ENCODE peak calls at places on chromosomes 2 and 18, in six cellular contexts. U is HL-60; N is HTR-8/SVneo; V is glutamatergic neuron; G is cardiac fibroblast; S is T-helper 2 cell treated with Interferon-gamma antibody and Interleukin-4, amounts not matched to agents 5 μg/mL and 100 μg/mL, for 36 hours. J is an unnamed sample.

GRCh38 chr2:201264472-201265173 is 4.3 kb downstream of the CASP8 start:
- DNase-seq in N (no peak), V (no peak), G (no peak), U (no peak), S (no peak), J (no peak)

GRCh38 chr2:224126001-224126400 is 86.9 kb upstream of the SERPINE2 start:
- DNase-seq in V (no peak), S (no peak), U (no peak), G (no peak), N (no peak), J (no peak)

GRCh38 chr2:229416116-229416694 is 145.1 kb upstream of the PID1 start:
- DNase-seq in N (no peak), U (peak), V (no peak), S (no peak), G (peak), J (no peak)

GRCh38 chr2:108257757-108258331 is 18.1 kb downstream of the SULT1C3 start:
- DNase-seq in N (no peak), S (no peak), U (no peak), V (no peak), G (no peak), J (no peak)

GRCh38 chr2:85524567-85524923 is 14.4 kb upstream of the MAT2A start:
- DNase-seq in G (no peak), V (peak), S (no peak), N (no peak), U (peak), J (no peak)

GRCh38 chr2:181038796-181039195 is 58.4 kb downstream of the UBE2E3 start:
- DNase-seq in U (no peak), S (no peak), G (no peak), V (no peak), N (no peak), J (no peak)

GRCh38 chr2:127619191-127619590 is 26.8 kb upstream of the GPR17 start:
- DNase-seq in U (no peak), N (no peak), V (no peak), S (no peak), G (no peak), J (no peak)

GRCh38 chr18:49861659-49862058 is 48.3 kb upstream of the ACAA2 start:
- DNase-seq in G (peak), N (no peak), V (no peak), U (no peak), S (no peak), J (no peak)

GRCh38 chr2:136530154-136530553 is 235.2 kb upstream of the THSD7B start:
- DNase-seq in U (no peak), S (no peak), V (no peak), G (no peak), N (no peak), J (no peak)